ENCODE peak calls at places on chromosomes 12 and 14, in ten cellular contexts. One of them, this sample, is unnamed.

GRCh38 chr12:1246637-1247036 is 255.6 kb downstream of the ERC1 start:
- DNase-seq in T-helper 1 cell: no peak
- DNase-seq in kidney: no peak
- DNase-seq in posterior cingulate gyrus: no peak
- DNase-seq in T-cell: no peak
- DNase-seq in fibroblast of the aortic adventitia: peak; percentile 22
- DNase-seq in SK-N-SH: no peak
- DNase-seq in AML-193: no peak
- DNase-seq in NCI-H1092: no peak
- DNase-seq in endodermal cell: no peak
- DNase-seq in this sample: no peak

GRCh38 chr12:115204957-115205754 is 521.2 kb upstream of the TBX3 start:
- DNase-seq in endodermal cell: peak; percentile 55
- DNase-seq in SK-N-SH: no peak
- DNase-seq in posterior cingulate gyrus: no peak
- DNase-seq in fibroblast of the aortic adventitia: peak; percentile 70
- DNase-seq in kidney: no peak
- DNase-seq in AML-193: no peak
- DNase-seq in T-cell: no peak
- DNase-seq in NCI-H1092: no peak
- DNase-seq in T-helper 1 cell: no peak
- DNase-seq in this sample: no peak

GRCh38 chr12:100234166-100234565 is 32.7 kb downstream of the DEPDC4 start:
- DNase-seq in endodermal cell: no peak
- DNase-seq in T-helper 1 cell: no peak
- DNase-seq in AML-193: no peak
- DNase-seq in fibroblast of the aortic adventitia: peak; percentile 60
- DNase-seq in posterior cingulate gyrus: no peak
- DNase-seq in kidney: no peak
- DNase-seq in NCI-H1092: no peak
- DNase-seq in SK-N-SH: no peak
- DNase-seq in T-cell: no peak
- DNase-seq in this sample: no peak

GRCh38 chr12:25420116-25420515 is 133.0 kb downstream of the LMNTD1 start:
- DNase-seq in kidney: no peak
- DNase-seq in T-cell: no peak
- DNase-seq in posterior cingulate gyrus: no peak
- DNase-seq in AML-193: no peak
- DNase-seq in endodermal cell: no peak
- DNase-seq in T-helper 1 cell: no peak
- DNase-seq in fibroblast of the aortic adventitia: no peak
- DNase-seq in SK-N-SH: no peak
- DNase-seq in NCI-H1092: no peak
- DNase-seq in this sample: no peak

GRCh38 chr12:57090456-57090855 is 1.5 kb downstream of the NAB2 start:
- DNase-seq in SK-N-SH: peak; percentile 22
- DNase-seq in AML-193: no peak
- DNase-seq in posterior cingulate gyrus: no peak
- DNase-seq in kidney: no peak
- DNase-seq in T-cell: no peak
- DNase-seq in NCI-H1092: no peak
- DNase-seq in T-helper 1 cell: no peak
- DNase-seq in endodermal cell: no peak
- DNase-seq in fibroblast of the aortic adventitia: no peak
- DNase-seq in this sample: no peak

GRCh38 chr12:9647825-9648700 is 21.4 kb upstream of the CLEC2D start:
- DNase-seq in NCI-H1092: peak; percentile 45
- DNase-seq in kidney: peak; percentile 95
- DNase-seq in fibroblast of the aortic adventitia: peak; percentile 55
- DNase-seq in posterior cingulate gyrus: peak; percentile 58
- DNase-seq in AML-193: peak; percentile 89
- DNase-seq in endodermal cell: peak; percentile 93
- DNase-seq in T-cell: peak; percentile 91
- DNase-seq in T-helper 1 cell: peak; percentile 99
- DNase-seq in SK-N-SH: peak; percentile 86
- DNase-seq in this sample: peak; percentile 94

GRCh38 chr12:58541300-58541690 is 379.0 kb downstream of the LRIG3 start:
- DNase-seq in fibroblast of the aortic adventitia: peak; percentile 32
- DNase-seq in NCI-H1092: no peak
- DNase-seq in endodermal cell: no peak
- DNase-seq in T-cell: no peak
- DNase-seq in T-helper 1 cell: no peak
- DNase-seq in SK-N-SH: no peak
- DNase-seq in kidney: no peak
- DNase-seq in AML-193: no peak
- DNase-seq in posterior cingulate gyrus: no peak
- DNase-seq in this sample: no peak

GRCh38 chr12:25789520-25789919 is 169.0 kb upstream of the RASSF8 start:
- DNase-seq in T-helper 1 cell: no peak
- DNase-seq in fibroblast of the aortic adventitia: peak; percentile 93
- DNase-seq in posterior cingulate gyrus: no peak
- DNase-seq in SK-N-SH: no peak
- DNase-seq in kidney: no peak
- DNase-seq in NCI-H1092: no peak
- DNase-seq in endodermal cell: no peak
- DNase-seq in AML-193: no peak
- DNase-seq in T-cell: no peak
- DNase-seq in this sample: no peak

GRCh38 chr14:95425369-95426115 is 90.9 kb downstream of the SYNE3 start:
- DNase-seq in AML-193: no peak
- DNase-seq in NCI-H1092: no peak
- DNase-seq in fibroblast of the aortic adventitia: no peak
- DNase-seq in T-cell: no peak
- DNase-seq in kidney: no peak
- DNase-seq in endodermal cell: no peak
- DNase-seq in T-helper 1 cell: no peak
- DNase-seq in SK-N-SH: no peak
- DNase-seq in posterior cingulate gyrus: no peak
- DNase-seq in this sample: peak; percentile 48

GRCh38 chr14:56569174-56569573 is 10.4 kb upstream of the TMEM260 start:
- DNase-seq in SK-N-SH: no peak
- DNase-seq in fibroblast of the aortic adventitia: peak; percentile 14
- DNase-seq in endodermal cell: no peak
- DNase-seq in kidney: no peak
- DNase-seq in T-helper 1 cell: no peak
- DNase-seq in T-cell: no peak
- DNase-seq in AML-193: no peak
- DNase-seq in NCI-H1092: no peak
- DNase-seq in posterior cingulate gyrus: no peak
- DNase-seq in this sample: no peak

GRCh38 chr14:43729149-43729548 is 777.9 kb downstream of the FSCB start:
- DNase-seq in NCI-H1092: no peak
- DNase-seq in T-helper 1 cell: no peak
- DNase-seq in T-cell: no peak
- DNase-seq in fibroblast of the aortic adventitia: no peak
- DNase-seq in endodermal cell: no peak
- DNase-seq in SK-N-SH: no peak
- DNase-seq in kidney: no peak
- DNase-seq in AML-193: peak; percentile 3
- DNase-seq in posterior cingulate gyrus: no peak
- DNase-seq in this sample: no peak

GRCh38 chr12:122851820-122852219 is 16.6 kb downstream of the HIP1R start:
- DNase-seq in endodermal cell: no peak
- DNase-seq in kidney: peak; percentile 60
- DNase-seq in AML-193: no peak
- DNase-seq in fibroblast of the aortic adventitia: peak; percentile 86
- DNase-seq in T-helper 1 cell: no peak
- DNase-seq in NCI-H1092: no peak
- DNase-seq in posterior cingulate gyrus: no peak
- DNase-seq in T-cell: no peak
- DNase-seq in SK-N-SH: peak; percentile 20
- DNase-seq in this sample: no peak

GRCh38 chr12:58564721-58565120 is 355.6 kb downstream of the LRIG3 start:
- DNase-seq in T-cell: no peak
- DNase-seq in endodermal cell: no peak
- DNase-seq in posterior cingulate gyrus: no peak
- DNase-seq in AML-193: no peak
- DNase-seq in fibroblast of the aortic adventitia: peak; percentile 16
- DNase-seq in kidney: no peak
- DNase-seq in NCI-H1092: no peak
- DNase-seq in SK-N-SH: no peak
- DNase-seq in T-helper 1 cell: no peak
- DNase-seq in this sample: no peak

GRCh38 chr14:53509845-53510244 is 356.7 kb upstream of the DDHD1 start:
- DNase-seq in AML-193: no peak
- DNase-seq in fibroblast of the aortic adventitia: peak; percentile 91
- DNase-seq in T-cell: no peak
- DNase-seq in endodermal cell: no peak
- DNase-seq in NCI-H1092: no peak
- DNase-seq in posterior cingulate gyrus: no peak
- DNase-seq in kidney: no peak
- DNase-seq in SK-N-SH: no peak
- DNase-seq in T-helper 1 cell: no peak
- DNase-seq in this sample: no peak

GRCh38 chr14:64060648-64061096 is 207.9 kb downstream of the SYNE2 start:
- DNase-seq in fibroblast of the aortic adventitia: no peak
- DNase-seq in NCI-H1092: no peak
- DNase-seq in endodermal cell: peak; percentile 93
- DNase-seq in T-helper 1 cell: no peak
- DNase-seq in posterior cingulate gyrus: no peak
- DNase-seq in T-cell: no peak
- DNase-seq in kidney: no peak
- DNase-seq in SK-N-SH: no peak
- DNase-seq in AML-193: no peak
- DNase-seq in this sample: no peak

GRCh38 chr14:92121207-92121669 is 268 bp downstream of the NDUFB1 start:
- DNase-seq in SK-N-SH: no peak
- DNase-seq in posterior cingulate gyrus: peak; percentile 39
- DNase-seq in endodermal cell: no peak
- DNase-seq in kidney: peak; percentile 85
- DNase-seq in T-cell: no peak
- DNase-seq in T-helper 1 cell: no peak
- DNase-seq in AML-193: peak; percentile 12
- DNase-seq in NCI-H1092: no peak
- DNase-seq in fibroblast of the aortic adventitia: peak; percentile 51
- DNase-seq in this sample: peak; percentile 86

GRCh38 chr14:95711476-95712176 is 2.3 kb downstream of the TCL1A start:
- DNase-seq in NCI-H1092: no peak
- DNase-seq in fibroblast of the aortic adventitia: no peak
- DNase-seq in AML-193: no peak
- DNase-seq in endodermal cell: no peak
- DNase-seq in T-helper 1 cell: no peak
- DNase-seq in SK-N-SH: no peak
- DNase-seq in kidney: no peak
- DNase-seq in T-cell: no peak
- DNase-seq in posterior cingulate gyrus: no peak
- DNase-seq in this sample: no peak

GRCh38 chr12:47705239-47705570 is 625 bp downstream of the RPAP3 start:
- DNase-seq in NCI-H1092: no peak
- DNase-seq in AML-193: no peak
- DNase-seq in fibroblast of the aortic adventitia: no peak
- DNase-seq in SK-N-SH: no peak
- DNase-seq in T-cell: no peak
- DNase-seq in kidney: no peak
- DNase-seq in endodermal cell: no peak
- DNase-seq in T-helper 1 cell: no peak
- DNase-seq in posterior cingulate gyrus: no peak
- DNase-seq in this sample: no peak